ENCODE peak calls at places on chromosomes 13 and 19, in ten cellular contexts. One of them, this sample, is unnamed.

GRCh38 chr19:28737021-28737525 is 475.9 kb downstream of the UQCRFS1 start:
- DNase-seq in stomach: no peak
- DNase-seq in breast epithelium: no peak
- DNase-seq in transverse colon: no peak
- DNase-seq in spleen: no peak
- DNase-seq in suprapubic skin: no peak
- DNase-seq in HCT116: no peak
- DNase-seq in GM12891: no peak
- DNase-seq in vagina: no peak
- DNase-seq in prostate gland: no peak
- DNase-seq in this sample: no peak

GRCh38 chr19:53927745-53928144 is 18.7 kb downstream of the CACNG7 start:
- DNase-seq in stomach: no peak
- DNase-seq in breast epithelium: no peak
- DNase-seq in transverse colon: no peak
- DNase-seq in spleen: no peak
- DNase-seq in suprapubic skin: no peak
- DNase-seq in HCT116: no peak
- DNase-seq in GM12891: no peak
- DNase-seq in vagina: no peak
- DNase-seq in prostate gland: no peak
- DNase-seq in this sample: no peak

GRCh38 chr13:48159436-48160225 is 64.7 kb upstream of the MED4 start:
- DNase-seq in stomach: no peak
- DNase-seq in breast epithelium: no peak
- DNase-seq in transverse colon: no peak
- DNase-seq in spleen: no peak
- DNase-seq in suprapubic skin: no peak
- DNase-seq in HCT116: no peak
- DNase-seq in GM12891: no peak
- DNase-seq in vagina: no peak
- DNase-seq in prostate gland: no peak
- DNase-seq in this sample: no peak

GRCh38 chr19:2045501-2046045 is 5.5 kb downstream of the MKNK2 start:
- DNase-seq in stomach: peak
- DNase-seq in breast epithelium: no peak
- DNase-seq in transverse colon: no peak
- DNase-seq in spleen: peak
- DNase-seq in suprapubic skin: peak
- DNase-seq in HCT116: no peak
- DNase-seq in GM12891: no peak
- DNase-seq in vagina: no peak
- DNase-seq in prostate gland: no peak
- DNase-seq in this sample: peak

GRCh38 chr19:33948651-33949335 is 152.1 kb downstream of the KCTD15 start:
- DNase-seq in stomach: no peak
- DNase-seq in breast epithelium: no peak
- DNase-seq in transverse colon: no peak
- DNase-seq in spleen: no peak
- DNase-seq in suprapubic skin: no peak
- DNase-seq in HCT116: no peak
- DNase-seq in GM12891: no peak
- DNase-seq in vagina: no peak
- DNase-seq in prostate gland: no peak
- DNase-seq in this sample: no peak

GRCh38 chr13:83377486-83377885 is 504.8 kb downstream of the SLITRK1 start:
- DNase-seq in stomach: no peak
- DNase-seq in breast epithelium: no peak
- DNase-seq in transverse colon: no peak
- DNase-seq in spleen: no peak
- DNase-seq in suprapubic skin: no peak
- DNase-seq in HCT116: no peak
- DNase-seq in GM12891: no peak
- DNase-seq in vagina: no peak
- DNase-seq in prostate gland: no peak
- DNase-seq in this sample: no peak

GRCh38 chr13:50467156-50467814 is 376.2 kb downstream of the DLEU7 start:
- DNase-seq in stomach: no peak
- DNase-seq in breast epithelium: no peak
- DNase-seq in transverse colon: no peak
- DNase-seq in spleen: no peak
- DNase-seq in suprapubic skin: no peak
- DNase-seq in HCT116: no peak
- DNase-seq in GM12891: no peak
- DNase-seq in vagina: no peak
- DNase-seq in prostate gland: no peak
- DNase-seq in this sample: no peak

GRCh38 chr13:51154029-51154555 is 43.0 kb upstream of the C13orf42 start:
- DNase-seq in stomach: no peak
- DNase-seq in breast epithelium: no peak
- DNase-seq in transverse colon: no peak
- DNase-seq in spleen: no peak
- DNase-seq in suprapubic skin: no peak
- DNase-seq in HCT116: no peak
- DNase-seq in GM12891: no peak
- DNase-seq in vagina: no peak
- DNase-seq in prostate gland: no peak
- DNase-seq in this sample: no peak

GRCh38 chr13:26601669-26602068 is 44.2 kb downstream of the WASF3 start:
- DNase-seq in stomach: no peak
- DNase-seq in breast epithelium: no peak
- DNase-seq in transverse colon: no peak
- DNase-seq in spleen: no peak
- DNase-seq in suprapubic skin: no peak
- DNase-seq in HCT116: no peak
- DNase-seq in GM12891: no peak
- DNase-seq in vagina: no peak
- DNase-seq in prostate gland: no peak
- DNase-seq in this sample: no peak

GRCh38 chr19:10120538-10121198 is 969 bp upstream of the EIF3G start:
- DNase-seq in stomach: no peak
- DNase-seq in breast epithelium: no peak
- DNase-seq in transverse colon: no peak
- DNase-seq in spleen: no peak
- DNase-seq in suprapubic skin: no peak
- DNase-seq in HCT116: no peak
- DNase-seq in GM12891: no peak
- DNase-seq in vagina: no peak
- DNase-seq in prostate gland: no peak
- DNase-seq in this sample: no peak

GRCh38 chr13:29707876-29708543 is 112.5 kb upstream of the SLC7A1 start:
- DNase-seq in stomach: peak
- DNase-seq in breast epithelium: no peak
- DNase-seq in transverse colon: peak
- DNase-seq in spleen: no peak
- DNase-seq in suprapubic skin: no peak
- DNase-seq in HCT116: peak
- DNase-seq in GM12891: peak
- DNase-seq in vagina: no peak
- DNase-seq in prostate gland: no peak
- DNase-seq in this sample: peak

GRCh38 chr13:111657013-111657412 is 336.6 kb downstream of the TEX29 start:
- DNase-seq in stomach: no peak
- DNase-seq in breast epithelium: no peak
- DNase-seq in transverse colon: no peak
- DNase-seq in spleen: no peak
- DNase-seq in suprapubic skin: no peak
- DNase-seq in HCT116: no peak
- DNase-seq in GM12891: no peak
- DNase-seq in vagina: no peak
- DNase-seq in prostate gland: no peak
- DNase-seq in this sample: no peak

GRCh38 chr13:90997951-90998350 is 349.5 kb upstream of the MIR17HG start:
- DNase-seq in stomach: no peak
- DNase-seq in breast epithelium: no peak
- DNase-seq in transverse colon: no peak
- DNase-seq in spleen: no peak
- DNase-seq in suprapubic skin: no peak
- DNase-seq in HCT116: no peak
- DNase-seq in GM12891: no peak
- DNase-seq in vagina: no peak
- DNase-seq in prostate gland: no peak
- DNase-seq in this sample: no peak

GRCh38 chr13:97432917-97433726 is 847 bp upstream of the RAP2A start:
- DNase-seq in stomach: peak
- DNase-seq in breast epithelium: peak
- DNase-seq in transverse colon: peak
- DNase-seq in spleen: peak
- DNase-seq in suprapubic skin: peak
- DNase-seq in HCT116: peak
- DNase-seq in GM12891: peak
- DNase-seq in vagina: peak
- DNase-seq in prostate gland: peak
- DNase-seq in this sample: peak
- TF ChIP-seq POLR2A in stomach: no peak
- TF ChIP-seq POLR2A in breast epithelium: peak
- TF ChIP-seq POLR2A in transverse colon: no peak
- TF ChIP-seq POLR2A in spleen: peak
- TF ChIP-seq POLR2A in suprapubic skin: no peak
- TF ChIP-seq POLR2A in HCT116: no peak
- TF ChIP-seq POLR2A in GM12891: no peak
- TF ChIP-seq POLR2A in vagina: no peak
- TF ChIP-seq POLR2A in prostate gland: peak
- TF ChIP-seq POLR2A in this sample: peak

GRCh38 chr19:47241919-47242644 is 11.1 kb upstream of the BBC3 start:
- DNase-seq in stomach: no peak
- DNase-seq in breast epithelium: no peak
- DNase-seq in transverse colon: no peak
- DNase-seq in spleen: no peak
- DNase-seq in suprapubic skin: no peak
- DNase-seq in HCT116: no peak
- DNase-seq in GM12891: no peak
- DNase-seq in vagina: no peak
- DNase-seq in prostate gland: no peak
- DNase-seq in this sample: no peak

GRCh38 chr19:47239152-47239551 is 8.2 kb upstream of the BBC3 start:
- DNase-seq in stomach: no peak
- DNase-seq in breast epithelium: no peak
- DNase-seq in transverse colon: no peak
- DNase-seq in spleen: no peak
- DNase-seq in suprapubic skin: no peak
- DNase-seq in HCT116: no peak
- DNase-seq in GM12891: no peak
- DNase-seq in vagina: no peak
- DNase-seq in prostate gland: no peak
- DNase-seq in this sample: no peak

GRCh38 chr19:47240561-47240960 is 9.6 kb upstream of the BBC3 start:
- DNase-seq in stomach: no peak
- DNase-seq in breast epithelium: no peak
- DNase-seq in transverse colon: no peak
- DNase-seq in spleen: no peak
- DNase-seq in suprapubic skin: no peak
- DNase-seq in HCT116: no peak
- DNase-seq in GM12891: no peak
- DNase-seq in vagina: no peak
- DNase-seq in prostate gland: no peak
- DNase-seq in this sample: no peak

GRCh38 chr19:47239610-47240296 is 8.8 kb upstream of the BBC3 start:
- DNase-seq in stomach: peak
- DNase-seq in breast epithelium: no peak
- DNase-seq in transverse colon: peak
- DNase-seq in spleen: peak
- DNase-seq in suprapubic skin: no peak
- DNase-seq in HCT116: no peak
- DNase-seq in GM12891: no peak
- DNase-seq in vagina: no peak
- DNase-seq in prostate gland: no peak
- DNase-seq in this sample: peak

GRCh38 chr19:47240996-47241918 is 10.3 kb upstream of the BBC3 start:
- DNase-seq in stomach: peak
- DNase-seq in breast epithelium: peak
- DNase-seq in transverse colon: peak
- DNase-seq in spleen: peak
- DNase-seq in suprapubic skin: no peak
- DNase-seq in HCT116: peak
- DNase-seq in GM12891: peak
- DNase-seq in vagina: no peak
- DNase-seq in prostate gland: peak
- DNase-seq in this sample: peak
- TF ChIP-seq POLR2AphosphoS5 in stomach: no peak
- TF ChIP-seq POLR2AphosphoS5 in breast epithelium: no peak
- TF ChIP-seq POLR2AphosphoS5 in transverse colon: no peak
- TF ChIP-seq POLR2AphosphoS5 in spleen: no peak
- TF ChIP-seq POLR2AphosphoS5 in suprapubic skin: no peak
- TF ChIP-seq POLR2AphosphoS5 in HCT116: peak
- TF ChIP-seq POLR2AphosphoS5 in GM12891: no peak
- TF ChIP-seq POLR2AphosphoS5 in vagina: peak
- TF ChIP-seq POLR2AphosphoS5 in prostate gland: no peak
- TF ChIP-seq POLR2AphosphoS5 in this sample: no peak

GRCh38 chr13:31044658-31045620 is 112.5 kb downstream of the TEX26 start:
- DNase-seq in stomach: no peak
- DNase-seq in breast epithelium: no peak
- DNase-seq in transverse colon: no peak
- DNase-seq in spleen: no peak
- DNase-seq in suprapubic skin: peak
- DNase-seq in HCT116: peak
- DNase-seq in GM12891: no peak
- DNase-seq in vagina: no peak
- DNase-seq in prostate gland: no peak
- DNase-seq in this sample: no peak

GRCh38 chr13:31046711-31047279 is 114.3 kb downstream of the TEX26 start:
- DNase-seq in stomach: no peak
- DNase-seq in breast epithelium: no peak
- DNase-seq in transverse colon: peak
- DNase-seq in spleen: no peak
- DNase-seq in suprapubic skin: no peak
- DNase-seq in HCT116: no peak
- DNase-seq in GM12891: no peak
- DNase-seq in vagina: no peak
- DNase-seq in prostate gland: no peak
- DNase-seq in this sample: peak

GRCh38 chr13:31043891-31044657 is 111.6 kb downstream of the TEX26 start:
- DNase-seq in stomach: peak
- DNase-seq in breast epithelium: peak
- DNase-seq in transverse colon: peak
- DNase-seq in spleen: peak
- DNase-seq in suprapubic skin: peak
- DNase-seq in HCT116: peak
- DNase-seq in GM12891: peak
- DNase-seq in vagina: no peak
- DNase-seq in prostate gland: peak
- DNase-seq in this sample: peak

GRCh38 chr13:31048521-31048920 is 113.2 kb downstream of the HSPH1 start:
- DNase-seq in stomach: no peak
- DNase-seq in breast epithelium: no peak
- DNase-seq in transverse colon: no peak
- DNase-seq in spleen: no peak
- DNase-seq in suprapubic skin: peak
- DNase-seq in HCT116: no peak
- DNase-seq in GM12891: no peak
- DNase-seq in vagina: no peak
- DNase-seq in prostate gland: no peak
- DNase-seq in this sample: no peak

GRCh38 chr13:31045621-31046081 is 113.2 kb downstream of the TEX26 start:
- DNase-seq in stomach: peak
- DNase-seq in breast epithelium: peak
- DNase-seq in transverse colon: peak
- DNase-seq in spleen: no peak
- DNase-seq in suprapubic skin: no peak
- DNase-seq in HCT116: peak
- DNase-seq in GM12891: no peak
- DNase-seq in vagina: no peak
- DNase-seq in prostate gland: no peak
- DNase-seq in this sample: peak
- TF ChIP-seq POLR2A in stomach: no peak
- TF ChIP-seq POLR2A in breast epithelium: no peak
- TF ChIP-seq POLR2A in transverse colon: no peak
- TF ChIP-seq POLR2A in spleen: no peak
- TF ChIP-seq POLR2A in suprapubic skin: no peak
- TF ChIP-seq POLR2A in HCT116: peak
- TF ChIP-seq POLR2A in GM12891: no peak
- TF ChIP-seq POLR2A in vagina: no peak
- TF ChIP-seq POLR2A in prostate gland: peak
- TF ChIP-seq POLR2A in this sample: peak

GRCh38 chr19:3053218-3053621 is 9.1 kb downstream of the TLE5 start:
- DNase-seq in stomach: no peak
- DNase-seq in breast epithelium: no peak
- DNase-seq in transverse colon: no peak
- DNase-seq in spleen: no peak
- DNase-seq in suprapubic skin: no peak
- DNase-seq in HCT116: no peak
- DNase-seq in GM12891: no peak
- DNase-seq in vagina: no peak
- DNase-seq in prostate gland: no peak
- DNase-seq in this sample: no peak
- TF ChIP-seq POLR2AphosphoS5 in stomach: no peak
- TF ChIP-seq POLR2AphosphoS5 in breast epithelium: no peak
- TF ChIP-seq POLR2AphosphoS5 in transverse colon: no peak
- TF ChIP-seq POLR2AphosphoS5 in spleen: peak
- TF ChIP-seq POLR2AphosphoS5 in suprapubic skin: no peak
- TF ChIP-seq POLR2AphosphoS5 in HCT116: no peak
- TF ChIP-seq POLR2AphosphoS5 in GM12891: peak
- TF ChIP-seq POLR2AphosphoS5 in vagina: no peak
- TF ChIP-seq POLR2AphosphoS5 in prostate gland: no peak
- TF ChIP-seq POLR2AphosphoS5 in this sample: no peak